ENCODE peak calls at places on chromosomes 3 and 15, in five cellular contexts. E, W, P, N and F are unnamed samples.

GRCh38 chr15:65460948-65461347 is 38.2 kb upstream of the IGDCC4 start:
- DNase-seq in E (no peak), W (peak), P (no peak), N (peak), F (no peak)

GRCh38 chr3:160968731-160969130 is 136.4 kb downstream of the B3GALNT1 start:
- DNase-seq in E (no peak), W (no peak), P (no peak), N (no peak), F (no peak)

GRCh38 chr3:179069762-179070390 is 1.7 kb downstream of the ZMAT3 start:
- DNase-seq in E (no peak), W (peak), P (no peak), N (peak), F (no peak)

GRCh38 chr3:115071611-115072010 is 75.5 kb downstream of the ZBTB20 start:
- DNase-seq in E (no peak), W (no peak), P (no peak), N (no peak), F (no peak)

GRCh38 chr3:126570103-126570541 is 11.4 kb upstream of the C3orf22 start:
- DNase-seq in E (no peak), W (no peak), P (no peak), N (no peak), F (no peak)

GRCh38 chr3:197746214-197746613 is 3.5 kb upstream of the FYTTD1 start:
- DNase-seq in E (no peak), W (no peak), P (no peak), N (no peak), F (no peak)

GRCh38 chr3:143084856-143085731 is 34.5 kb upstream of the CHST2 start:
- DNase-seq in E (no peak), W (peak), P (no peak), N (peak), F (no peak)

GRCh38 chr3:148992635-148993230 is 1.4 kb downstream of the GYG1 start:
- DNase-seq in E (no peak), W (no peak), P (no peak), N (no peak), F (no peak)

GRCh38 chr3:120497318-120497717 is 46.5 kb upstream of the FSTL1 start:
- DNase-seq in E (no peak), W (peak), P (no peak), N (no peak), F (no peak)

GRCh38 chr3:95971573-95971972 is 842.8 kb upstream of the EPHA6 start:
- DNase-seq in E (peak), W (no peak), P (peak), N (no peak), F (no peak)

GRCh38 chr3:76949033-76949432 is 90.9 kb upstream of the ROBO2 start:
- DNase-seq in E (no peak), W (no peak), P (no peak), N (no peak), F (no peak)
- TF ChIP-seq CTCF in E (no peak), W (no peak), P (no peak), N (no peak), F (no peak)

DNA sequence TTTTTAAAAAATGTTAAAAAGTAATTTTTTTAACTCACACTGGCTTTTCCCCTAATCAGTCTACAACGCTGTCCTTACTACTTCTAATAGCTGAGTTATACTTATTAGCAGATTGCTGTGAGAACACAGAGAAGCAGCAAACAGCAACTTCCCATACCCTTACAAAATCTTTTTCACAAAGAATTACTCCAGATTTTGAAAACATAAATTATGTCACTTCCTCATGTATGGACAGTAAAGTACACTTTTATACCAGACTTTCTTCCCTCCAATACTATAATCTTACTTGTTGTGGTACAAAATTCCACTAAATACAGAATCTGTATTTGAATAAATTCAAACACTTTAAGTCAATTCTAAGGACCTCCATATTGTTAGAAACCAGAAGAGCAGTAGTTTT is 2.1 kb downstream of the PHC3 start:
- DNase-seq in E (no peak), W (no peak), P (no peak), N (no peak), F (no peak)
- H3K4me3 ChIP-seq in E (no peak), W (peak), P (no peak), N (peak), F (peak)

DNA sequence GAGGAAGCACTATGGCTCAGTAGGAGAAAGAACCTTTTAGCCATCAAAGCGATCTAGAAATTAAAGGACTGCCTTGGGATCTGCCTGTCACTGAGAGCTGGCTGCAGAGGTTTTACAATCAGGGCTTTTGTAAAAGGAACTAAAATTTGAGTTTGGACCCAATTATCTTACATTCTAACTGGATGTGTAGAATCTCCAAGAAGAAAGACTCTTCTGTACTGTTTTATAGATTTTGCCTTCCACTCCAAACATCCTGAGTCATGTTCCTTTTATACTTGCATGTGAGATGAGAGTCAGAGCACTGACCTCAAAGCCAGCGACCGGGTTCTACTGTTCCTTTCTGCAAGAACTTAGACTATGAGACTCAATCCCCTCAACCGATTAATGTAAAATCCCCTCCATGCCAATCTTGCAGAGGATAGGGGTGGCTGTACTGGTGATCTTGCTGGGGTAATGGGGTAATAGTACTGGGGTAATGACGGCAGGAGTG is 412.2 kb upstream of the TPRG1 start:
- DNase-seq in E (no peak), W (no peak), P (no peak), N (no peak), F (no peak)
- TF ChIP-seq CTCF in E (no peak), W (no peak), P (no peak), N (no peak), F (no peak)

GRCh38 chr15:90221251-90221900 is 12.4 kb downstream of the CIB1 start:
- DNase-seq in E (peak), W (no peak), P (no peak), N (peak), F (peak)
- H3K4me3 ChIP-seq in E (no peak), W (no peak), P (no peak), N (no peak), F (no peak)